ENCODE peak calls at places on chromosome 22, in six cellular contexts. N is central memory CD4-positive, alpha-beta T cell; U is posterior cingulate gyrus; E is NCI-H69; F is M059J; O is activated CD4-positive, alpha-beta T cell treated with anti-CD3 and anti-CD28 coated beads, Interleukin-2, amount 50 U/mL, for 4 hours. A is an unnamed sample.

GRCh38 chr22:32355760-32356159 is 1.9 kb upstream of the RFPL3 start:
- DNase-seq in E (peak), U (no peak), F (peak), O (no peak), N (no peak), A (no peak)

GRCh38 chr22:33983558-33983957 is 63.3 kb upstream of the LARGE1 start:
- DNase-seq in N (no peak), E (no peak), O (no peak), F (no peak), U (no peak), A (no peak)

GRCh38 chr22:39283312-39284141 is 35.9 kb downstream of the RPL3 start:
- DNase-seq in O (no peak), N (no peak), E (no peak), F (peak), U (peak), A (peak)

GRCh38 chr22:30694638-30695350 is at the start of gene OSBP2:
- DNase-seq in E (peak), O (peak), F (peak), N (no peak), U (peak), A (peak)

GRCh38 chr22:25202290-25202921 is 2.7 kb downstream of the CRYBB3 start:
- DNase-seq in U (peak), F (peak), N (peak), E (peak), O (peak), A (peak)

GRCh38 chr22:22817468-22818201 is 70.0 kb upstream of the IGLL5 start:
- DNase-seq in F (no peak), O (no peak), E (peak), N (no peak), U (no peak), A (no peak)

GRCh38 chr22:42820075-42820763 is 36.9 kb downstream of the ARFGAP3 start:
- DNase-seq in E (peak), U (no peak), F (peak), O (no peak), N (peak), A (peak)

GRCh38 chr22:44448271-44448780 is 49.7 kb downstream of the RTL6 start:
- DNase-seq in N (no peak), E (peak), U (peak), F (peak), O (no peak), A (peak)

GRCh38 chr22:45511847-45512261 is 9.2 kb downstream of the FBLN1 start:
- DNase-seq in N (no peak), E (peak), O (no peak), F (peak), U (no peak), A (no peak)

GRCh38 chr22:45083659-45084305 is 74.0 kb upstream of the PHF21B start:
- DNase-seq in E (no peak), O (no peak), F (peak), N (no peak), U (no peak), A (no peak)

GRCh38 chr22:43009444-43009843 is 5.5 kb downstream of the PACSIN2 start:
- DNase-seq in O (no peak), F (no peak), E (no peak), U (no peak), N (no peak), A (no peak)

GRCh38 chr22:48628891-48629559 is 1198.6 kb downstream of the BRD1 start:
- DNase-seq in O (no peak), F (no peak), N (no peak), U (no peak), E (peak), A (no peak)

A was measured in lung microvascular endothelial cell.